ENCODE peak calls at places on chromosomes 16 and 17, in five cellular contexts. U, D, L, H and W are unnamed samples.

GRCh38 chr17:41058741-41059140 is 1.2 kb downstream of the KRTAP2-3 start:
- DNase-seq in U (no peak), D (no peak), L (no peak), H (no peak), W (no peak)

GRCh38 chr16:68255712-68256111 is 8.6 kb upstream of the SLC7A6 start:
- DNase-seq in U (no peak), D (no peak), L (no peak), H (no peak), W (no peak)

GRCh38 chr16:53429221-53429943 is 4.9 kb upstream of the RBL2 start:
- DNase-seq in U (no peak), D (no peak), L (peak; percentile 49), H (no peak), W (peak; percentile 2)

GRCh38 chr17:75321506-75321905 is 32.3 kb upstream of the SLC25A19 start:
- DNase-seq in U (no peak), D (no peak), L (no peak), H (no peak), W (no peak)

GRCh38 chr17:37160940-37161339 is 212.2 kb downstream of the AATF start:
- DNase-seq in U (no peak), D (no peak), L (peak; percentile 11), H (peak; percentile 15), W (no peak)

GRCh38 chr17:55144518-55144917 is 120.2 kb upstream of the HLF start:
- DNase-seq in U (no peak), D (no peak), L (no peak), H (no peak), W (no peak)

GRCh38 chr17:8481089-8481488 is 45.4 kb downstream of the NDEL1 start:
- DNase-seq in U (no peak), D (no peak), L (no peak), H (no peak), W (no peak)

GRCh38 chr17:82257473-82257872 is 16.0 kb downstream of the CSNK1D start:
- DNase-seq in U (no peak), D (no peak), L (peak; percentile 41), H (no peak), W (no peak)

GRCh38 chr16:74279266-74279665 is 17.3 kb upstream of the PSMD7 start:
- DNase-seq in U (no peak), D (no peak), L (no peak), H (no peak), W (no peak)

GRCh38 chr16:73171380-73171779 is 123.5 kb upstream of the ZFHX3 start:
- DNase-seq in U (no peak), D (no peak), L (no peak), H (no peak), W (no peak)

GRCh38 chr17:76772842-76773521 is 35.1 kb downstream of the MFSD11 start:
- DNase-seq in U (no peak), D (peak; percentile 83), L (peak; percentile 16), H (peak; percentile 77), W (peak; percentile 33)

GRCh38 chr17:29194669-29195068 is 14.5 kb upstream of the MYO18A start:
- DNase-seq in U (no peak), D (no peak), L (no peak), H (no peak), W (no peak)

GRCh38 chr16:11564046-11564926 is 22.4 kb downstream of the LITAF start:
- DNase-seq in U (no peak), D (no peak), L (no peak), H (no peak), W (no peak)

GRCh38 chr17:226773-227580 is 45.5 kb upstream of the DOC2B start:
- DNase-seq in U (peak; percentile 15), D (no peak), L (no peak), H (no peak), W (no peak)

GRCh38 chr16:57306676-57307341 is 22.3 kb upstream of the PLLP start:
- DNase-seq in U (no peak), D (no peak), L (no peak), H (no peak), W (no peak)

GRCh38 chr17:8160741-8161221 is 2.0 kb downstream of the VAMP2 start:
- DNase-seq in U (no peak), D (no peak), L (no peak), H (no peak), W (no peak)

GRCh38 chr17:61202564-61202963 is 197.1 kb upstream of the TBX2 start:
- DNase-seq in U (no peak), D (no peak), L (no peak), H (no peak), W (no peak)

GRCh38 chr17:67531291-67531690 is 154.2 kb downstream of the PITPNC1 start:
- DNase-seq in U (no peak), D (no peak), L (no peak), H (no peak), W (no peak)

GRCh38 chr17:71764507-71764906 is 356.3 kb upstream of the SOX9 start:
- DNase-seq in U (no peak), D (peak; percentile 30), L (no peak), H (no peak), W (no peak)

GRCh38 chr16:7381671-7382070 is 49.0 kb downstream of the RBFOX1 start:
- DNase-seq in U (no peak), D (no peak), L (no peak), H (no peak), W (no peak)

GRCh38 chr17:83183951-83184506 is 104.6 kb downstream of the METRNL start:
- DNase-seq in U (no peak), D (no peak), L (no peak), H (no peak), W (no peak)

GRCh38 chr16:86531193-86531550 is 20.8 kb downstream of the FOXF1 start:
- DNase-seq in U (peak; percentile 38), D (no peak), L (no peak), H (no peak), W (no peak)

GRCh38 chr17:45355087-45355486 is 38.3 kb upstream of the MAP3K14 start:
- DNase-seq in U (no peak), D (no peak), L (no peak), H (no peak), W (no peak)

GRCh38 chr17:35807371-35808144 is 1.7 kb upstream of the TAF15 start:
- DNase-seq in U (no peak), D (no peak), L (peak; percentile 24), H (no peak), W (no peak)

GRCh38 chr16:19001788-19002187 is 18.1 kb downstream of the TMC7 start:
- DNase-seq in U (peak; percentile 26), D (peak; percentile 34), L (no peak), H (peak; percentile 57), W (peak; percentile 47)

GRCh38 chr17:9842057-9842758 is 16.5 kb downstream of the GLP2R start:
- DNase-seq in U (peak; percentile 75), D (no peak), L (no peak), H (no peak), W (no peak)

GRCh38 chr17:350706-351435 is 1.7 kb downstream of the RPH3AL start:
- DNase-seq in U (peak; percentile 80), D (no peak), L (no peak), H (no peak), W (no peak)

GRCh38 chr16:74730049-74730683 is 29.5 kb upstream of the MLKL start:
- DNase-seq in U (no peak), D (no peak), L (no peak), H (no peak), W (no peak)

GRCh38 chr17:50956409-50956749 is 90.2 kb upstream of the TOB1 start:
- DNase-seq in U (no peak), D (no peak), L (no peak), H (no peak), W (no peak)

GRCh38 chr17:41082565-41083136 is 1.3 kb upstream of the KRTAP4-7 start:
- DNase-seq in U (no peak), D (no peak), L (no peak), H (no peak), W (no peak)

GRCh38 chr17:44216173-44216572 is 3.3 kb downstream of the UBTF start:
- DNase-seq in U (no peak), D (peak; percentile 14), L (no peak), H (no peak), W (no peak)

GRCh38 chr17:57916925-57917858 is 38.0 kb downstream of the CUEDC1 start:
- DNase-seq in U (no peak), D (peak; percentile 44), L (peak; percentile 41), H (no peak), W (no peak)

GRCh38 chr17:30788918-30789317 is 35.6 kb downstream of the CRLF3 start:
- DNase-seq in U (no peak), D (no peak), L (no peak), H (no peak), W (no peak)

GRCh38 chr16:67529639-67530012 is 997 bp downstream of the RIPOR1 start:
- DNase-seq in U (no peak), D (no peak), L (peak; percentile 61), H (no peak), W (no peak)

GRCh38 chr16:57376313-57376818 is 4.1 kb downstream of the CX3CL1 start:
- DNase-seq in U (no peak), D (no peak), L (no peak), H (no peak), W (no peak)

GRCh38 chr17:82241183-82241925 is 12.5 kb downstream of the SLC16A3 start:
- DNase-seq in U (peak; percentile 88), D (peak; percentile 52), L (no peak), H (peak; percentile 38), W (no peak)

GRCh38 chr17:4785311-4786110 is 653 bp downstream of the VMO1 start:
- DNase-seq in U (no peak), D (no peak), L (no peak), H (no peak), W (no peak)